ENCODE peak calls at places on chromosomes 16 and 17, in eight cellular contexts. S is suprapubic skin, W is upper lobe of left lung, P is esophagus muscularis mucosa, Z is HCT116, B is transverse colon, A is sigmoid colon, X is stomach. J is an unnamed sample.

GRCh38 chr17:7220593-7221280 is 999 bp downstream of the ACADVL start:
- DNase-seq in S (no peak), W (no peak), P (no peak), Z (no peak), B (peak; percentile 77), A (peak; percentile 86), X (peak; percentile 70), J (no peak)

GRCh38 chr17:81034779-81035388 is at the start of gene BAIAP2:
- DNase-seq in S (peak; percentile 97), W (peak; percentile 100), P (peak; percentile 99), Z (peak; percentile 90), B (peak; percentile 97), A (peak; percentile 98), X (peak; percentile 98), J (peak; percentile 97)

GRCh38 chr17:43627657-43628650 is 33.8 kb downstream of the MEOX1 start:
- DNase-seq in S (no peak), W (no peak), P (no peak), Z (no peak), B (no peak), A (no peak), X (no peak), J (no peak)

GRCh38 chr16:30745082-30745481 is 3.1 kb upstream of the PHKG2 start:
- DNase-seq in S (no peak), W (no peak), P (no peak), Z (no peak), B (no peak), A (no peak), X (no peak), J (no peak)

GRCh38 chr16:15996432-15997109 is 47.2 kb downstream of the ABCC1 start:
- DNase-seq in S (no peak), W (no peak), P (no peak), Z (peak; percentile 65), B (no peak), A (peak; percentile 78), X (peak; percentile 34), J (no peak)

GRCh38 chr16:29320274-29320999 is 86.1 kb downstream of the NPIPB11 start:
- DNase-seq in S (no peak), W (no peak), P (no peak), Z (no peak), B (no peak), A (no peak), X (no peak), J (no peak)

GRCh38 chr17:35432176-35433074 is at the start of gene SLFN12:
- DNase-seq in S (peak; percentile 69), W (no peak), P (no peak), Z (no peak), B (peak; percentile 43), A (peak; percentile 87), X (peak; percentile 53), J (peak; percentile 76)

GRCh38 chr17:81306491-81306890 is 11.4 kb upstream of the SLC38A10 start:
- DNase-seq in S (no peak), W (no peak), P (no peak), Z (no peak), B (no peak), A (no peak), X (no peak), J (no peak)

GRCh38 chr16:87114832-87115231 is 202.4 kb downstream of the C16orf95 start:
- DNase-seq in S (no peak), W (no peak), P (no peak), Z (no peak), B (no peak), A (no peak), X (no peak), J (no peak)

GRCh38 chr16:72752004-72752695 is 295.8 kb downstream of the ZFHX3 start:
- DNase-seq in S (no peak), W (no peak), P (no peak), Z (no peak), B (no peak), A (no peak), X (no peak), J (no peak)

GRCh38 chr17:29039764-29040598 is 3.0 kb upstream of the PIPOX start:
- DNase-seq in S (no peak), W (no peak), P (no peak), Z (no peak), B (no peak), A (no peak), X (no peak), J (no peak)

GRCh38 chr16:75042423-75043174 is 43.8 kb downstream of the ZNRF1 start:
- DNase-seq in S (no peak), W (no peak), P (no peak), Z (no peak), B (no peak), A (no peak), X (no peak), J (no peak)

GRCh38 chr16:75045424-75045823 is 46.6 kb downstream of the ZNRF1 start:
- DNase-seq in S (no peak), W (no peak), P (no peak), Z (no peak), B (no peak), A (no peak), X (no peak), J (no peak)

GRCh38 chr16:75048051-75048450 is 49.2 kb downstream of the ZNRF1 start:
- DNase-seq in S (no peak), W (no peak), P (no peak), Z (no peak), B (no peak), A (no peak), X (no peak), J (no peak)

GRCh38 chr16:75043175-75043937 is 44.5 kb downstream of the ZNRF1 start:
- DNase-seq in S (no peak), W (no peak), P (no peak), Z (no peak), B (no peak), A (no peak), X (no peak), J (no peak)

GRCh38 chr16:75044800-75045361 is 46.1 kb downstream of the ZNRF1 start:
- DNase-seq in S (no peak), W (no peak), P (no peak), Z (no peak), B (no peak), A (peak; percentile 77), X (no peak), J (no peak)
- H3K27ac ChIP-seq in S (peak overlapping the region; percentile 51), W (peak overlapping the region; percentile 55), P (peak overlapping the region; percentile 58), Z (peak overlapping the region; percentile 12), B (peak overlapping the region; percentile 8), A (peak overlapping the region; percentile 70), X (peak overlapping the region; percentile 50), J (no peak overlapping the region)

DNA sequence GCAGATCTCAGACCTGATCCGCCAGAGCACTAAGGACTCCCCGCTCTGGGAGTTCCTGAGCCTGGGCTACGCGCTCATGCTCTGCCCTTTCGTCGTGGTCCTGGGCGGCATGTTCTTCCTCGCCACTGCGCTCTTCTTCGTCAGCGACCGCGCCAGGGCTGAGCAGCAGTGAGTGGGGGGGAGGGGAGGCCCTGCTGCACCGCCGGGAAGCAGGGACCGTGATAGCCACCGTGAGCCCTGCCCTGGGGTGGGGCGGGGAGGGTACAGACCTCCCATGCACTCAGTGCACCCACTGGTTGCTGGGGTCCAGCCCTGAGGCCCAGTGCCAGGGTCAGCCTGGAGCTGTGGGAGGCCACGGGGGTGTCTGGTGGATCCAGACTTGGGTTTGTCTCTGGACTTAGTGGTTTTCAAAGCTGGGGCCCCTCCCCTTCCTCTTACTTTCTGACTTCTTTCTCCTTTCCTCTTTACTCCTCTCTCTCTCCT is 18.9 kb downstream of the MYBBP1A start:
- DNase-seq in S (no peak), W (peak; percentile 76), P (no peak), Z (no peak), B (no peak), A (no peak), X (no peak), J (no peak)
- TF ChIP-seq POLR2AphosphoS5 in S (no peak), W (no peak), P (no peak), Z (peak; percentile 30), B (no peak), A (no peak), X (no peak), J (peak; percentile 58)

GRCh38 chr17:46123607-46124006 is 69.6 kb downstream of the KANSL1 start:
- DNase-seq in S (no peak), W (no peak), P (no peak), Z (no peak), B (no peak), A (no peak), X (no peak), J (no peak)

GRCh38 chr17:46126840-46127239 is 66.4 kb downstream of the KANSL1 start:
- DNase-seq in S (no peak), W (no peak), P (no peak), Z (no peak), B (no peak), A (no peak), X (no peak), J (no peak)

GRCh38 chr17:46127524-46127923 is 65.7 kb downstream of the KANSL1 start:
- DNase-seq in S (no peak), W (no peak), P (no peak), Z (no peak), B (no peak), A (no peak), X (no peak), J (no peak)

GRCh38 chr17:46124695-46125592 is 68.3 kb downstream of the KANSL1 start:
- DNase-seq in S (no peak), W (no peak), P (no peak), Z (no peak), B (no peak), A (no peak), X (no peak), J (no peak)

DNA sequence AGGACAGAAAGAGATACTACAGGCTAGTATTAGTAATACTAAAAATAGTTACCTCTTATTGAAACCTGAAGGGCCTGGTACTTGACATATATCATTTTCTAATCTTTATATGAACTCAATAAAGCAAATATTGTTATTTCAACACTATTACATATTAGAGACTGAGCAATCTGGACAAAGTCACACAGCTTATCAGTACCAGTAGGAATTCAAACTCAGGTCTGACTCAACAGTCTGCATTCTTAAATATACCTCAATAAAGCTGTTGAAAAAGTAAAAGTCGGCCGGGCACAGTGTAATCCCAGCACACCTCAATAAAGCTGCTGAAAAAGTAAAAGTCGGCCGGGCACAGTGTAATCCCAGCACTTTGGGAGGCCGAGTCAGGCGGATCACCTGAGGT is 67.4 kb downstream of the KANSL1 start:
- DNase-seq in S (no peak), W (no peak), P (no peak), Z (no peak), B (no peak), A (no peak), X (no peak), J (no peak)
- H3K4me1 ChIP-seq in S (peaks cover 47% of the 10 kb centered on the region), W (peaks cover 79% of the 10 kb centered on the region), P (peaks cover 97% of the 10 kb centered on the region), Z (no peaks in the 10 kb centered on the region), B (peaks cover 20% of the 10 kb centered on the region), A (no peaks in the 10 kb centered on the region), X (peaks cover 97% of the 10 kb centered on the region), J (peaks cover 22% of the 10 kb centered on the region)

GRCh38 chr17:20961551-20961950 is 81.3 kb downstream of the USP22 start:
- DNase-seq in S (no peak), W (no peak), P (no peak), Z (no peak), B (no peak), A (no peak), X (no peak), J (no peak)

GRCh38 chr17:20954794-20955193 is 88.0 kb downstream of the USP22 start:
- DNase-seq in S (no peak), W (no peak), P (no peak), Z (no peak), B (no peak), A (no peak), X (no peak), J (no peak)

GRCh38 chr17:20952183-20952582 is 90.6 kb downstream of the USP22 start:
- DNase-seq in S (no peak), W (no peak), P (no peak), Z (no peak), B (peak; percentile 19), A (no peak), X (no peak), J (no peak)

GRCh38 chr17:20960871-20961270 is 81.9 kb downstream of the USP22 start:
- DNase-seq in S (no peak), W (no peak), P (peak; percentile 42), Z (no peak), B (no peak), A (no peak), X (no peak), J (no peak)

GRCh38 chr17:20955437-20956323 is 87.1 kb downstream of the USP22 start:
- DNase-seq in S (no peak), W (no peak), P (no peak), Z (no peak), B (no peak), A (peak; percentile 81), X (no peak), J (no peak)
- H3K27ac ChIP-seq in S (no peak overlapping the region), W (peak overlapping the region; percentile 14), P (peak overlapping the region; percentile 28), Z (no peak overlapping the region), B (no peak overlapping the region), A (peak overlapping the region; percentile 59), X (no peak overlapping the region), J (no peak overlapping the region)